ENCODE peak calls at places on chromosomes 13 and 19, in six cellular contexts. One of them, this sample, is unnamed.

GRCh38 chr19:12544401-12544876 is 6.8 kb downstream of the ZNF564 start:
- DNase-seq in natural killer cell treated with Interleukin-12 subunit alpha and Interleukin-12 subunit beta and Interleukin-15 and Interleukin-18, amount 100 ng/mL, for 72 hours: no peak
- DNase-seq in memory B cell: no peak
- DNase-seq in AG09319: no peak
- DNase-seq in uterus: no peak
- DNase-seq in NCI-H1436 treated with DMSO at 0.1 percent for 48 hours: no peak
- DNase-seq in this sample: no peak

GRCh38 chr19:1914826-1915341 is 9.7 kb downstream of the ADAT3 start:
- DNase-seq in natural killer cell treated with Interleukin-12 subunit alpha and Interleukin-12 subunit beta and Interleukin-15 and Interleukin-18, amount 100 ng/mL, for 72 hours: no peak
- DNase-seq in AG09319: no peak
- DNase-seq in uterus: no peak
- DNase-seq in NCI-H1436 treated with DMSO at 0.1 percent for 48 hours: no peak
- DNase-seq in memory B cell: no peak
- DNase-seq in this sample: no peak

GRCh38 chr13:30735025-30735967 is at the start of gene ALOX5AP:
- DNase-seq in uterus: no peak
- DNase-seq in NCI-H1436 treated with DMSO at 0.1 percent for 48 hours: no peak
- DNase-seq in natural killer cell treated with Interleukin-12 subunit alpha and Interleukin-12 subunit beta and Interleukin-15 and Interleukin-18, amount 100 ng/mL, for 72 hours: no peak
- DNase-seq in AG09319: no peak
- DNase-seq in memory B cell: peak
- DNase-seq in this sample: no peak

GRCh38 chr13:112101360-112101930 is 34.5 kb downstream of the SOX1 start:
- DNase-seq in natural killer cell treated with Interleukin-12 subunit alpha and Interleukin-12 subunit beta and Interleukin-15 and Interleukin-18, amount 100 ng/mL, for 72 hours: no peak
- DNase-seq in NCI-H1436 treated with DMSO at 0.1 percent for 48 hours: no peak
- DNase-seq in memory B cell: no peak
- DNase-seq in uterus: no peak
- DNase-seq in AG09319: no peak
- DNase-seq in this sample: no peak

GRCh38 chr19:45954132-45954531 is 19.5 kb downstream of the NOVA2 start:
- DNase-seq in natural killer cell treated with Interleukin-12 subunit alpha and Interleukin-12 subunit beta and Interleukin-15 and Interleukin-18, amount 100 ng/mL, for 72 hours: no peak
- DNase-seq in uterus: no peak
- DNase-seq in memory B cell: no peak
- DNase-seq in NCI-H1436 treated with DMSO at 0.1 percent for 48 hours: no peak
- DNase-seq in AG09319: no peak
- DNase-seq in this sample: no peak

GRCh38 chr13:113918981-113919646 is 54.8 kb downstream of the C13orf46 start:
- DNase-seq in natural killer cell treated with Interleukin-12 subunit alpha and Interleukin-12 subunit beta and Interleukin-15 and Interleukin-18, amount 100 ng/mL, for 72 hours: no peak
- DNase-seq in memory B cell: no peak
- DNase-seq in AG09319: no peak
- DNase-seq in NCI-H1436 treated with DMSO at 0.1 percent for 48 hours: no peak
- DNase-seq in uterus: no peak
- DNase-seq in this sample: no peak

GRCh38 chr19:11722414-11722813 is 16.3 kb downstream of the ZNF823 start:
- DNase-seq in natural killer cell treated with Interleukin-12 subunit alpha and Interleukin-12 subunit beta and Interleukin-15 and Interleukin-18, amount 100 ng/mL, for 72 hours: no peak
- DNase-seq in uterus: no peak
- DNase-seq in NCI-H1436 treated with DMSO at 0.1 percent for 48 hours: no peak
- DNase-seq in AG09319: no peak
- DNase-seq in memory B cell: no peak
- DNase-seq in this sample: no peak

GRCh38 chr19:1172353-1173159 is 1.5 kb downstream of the SBNO2 start:
- DNase-seq in uterus: peak
- DNase-seq in natural killer cell treated with Interleukin-12 subunit alpha and Interleukin-12 subunit beta and Interleukin-15 and Interleukin-18, amount 100 ng/mL, for 72 hours: no peak
- DNase-seq in memory B cell: no peak
- DNase-seq in NCI-H1436 treated with DMSO at 0.1 percent for 48 hours: no peak
- DNase-seq in AG09319: no peak
- DNase-seq in this sample: peak

GRCh38 chr19:31718898-31719297 is 369.7 kb upstream of the TSHZ3 start:
- DNase-seq in natural killer cell treated with Interleukin-12 subunit alpha and Interleukin-12 subunit beta and Interleukin-15 and Interleukin-18, amount 100 ng/mL, for 72 hours: no peak
- DNase-seq in AG09319: no peak
- DNase-seq in memory B cell: no peak
- DNase-seq in NCI-H1436 treated with DMSO at 0.1 percent for 48 hours: no peak
- DNase-seq in uterus: no peak
- DNase-seq in this sample: no peak

GRCh38 chr13:98370806-98371553 is 193.9 kb upstream of the RNF113B start:
- DNase-seq in AG09319: peak
- DNase-seq in natural killer cell treated with Interleukin-12 subunit alpha and Interleukin-12 subunit beta and Interleukin-15 and Interleukin-18, amount 100 ng/mL, for 72 hours: no peak
- DNase-seq in memory B cell: no peak
- DNase-seq in NCI-H1436 treated with DMSO at 0.1 percent for 48 hours: no peak
- DNase-seq in uterus: peak
- DNase-seq in this sample: peak

GRCh38 chr19:46251415-46251814 is 21.9 kb downstream of the IGFL1 start:
- DNase-seq in natural killer cell treated with Interleukin-12 subunit alpha and Interleukin-12 subunit beta and Interleukin-15 and Interleukin-18, amount 100 ng/mL, for 72 hours: no peak
- DNase-seq in NCI-H1436 treated with DMSO at 0.1 percent for 48 hours: no peak
- DNase-seq in AG09319: no peak
- DNase-seq in memory B cell: no peak
- DNase-seq in uterus: no peak
- DNase-seq in this sample: no peak

GRCh38 chr13:51246411-51247298 is 24.5 kb downstream of the FAM124A start:
- DNase-seq in NCI-H1436 treated with DMSO at 0.1 percent for 48 hours: no peak
- DNase-seq in uterus: no peak
- DNase-seq in AG09319: no peak
- DNase-seq in natural killer cell treated with Interleukin-12 subunit alpha and Interleukin-12 subunit beta and Interleukin-15 and Interleukin-18, amount 100 ng/mL, for 72 hours: no peak
- DNase-seq in memory B cell: no peak
- DNase-seq in this sample: peak

GRCh38 chr19:44648536-44649370 is 5.0 kb downstream of the PVR start:
- DNase-seq in NCI-H1436 treated with DMSO at 0.1 percent for 48 hours: no peak
- DNase-seq in AG09319: peak
- DNase-seq in uterus: no peak
- DNase-seq in memory B cell: no peak
- DNase-seq in natural killer cell treated with Interleukin-12 subunit alpha and Interleukin-12 subunit beta and Interleukin-15 and Interleukin-18, amount 100 ng/mL, for 72 hours: no peak
- DNase-seq in this sample: no peak

GRCh38 chr19:39177110-39177699 is 19.6 kb upstream of the NCCRP1 start:
- DNase-seq in natural killer cell treated with Interleukin-12 subunit alpha and Interleukin-12 subunit beta and Interleukin-15 and Interleukin-18, amount 100 ng/mL, for 72 hours: no peak
- DNase-seq in uterus: no peak
- DNase-seq in memory B cell: no peak
- DNase-seq in NCI-H1436 treated with DMSO at 0.1 percent for 48 hours: no peak
- DNase-seq in AG09319: no peak
- DNase-seq in this sample: no peak

GRCh38 chr19:19538077-19538764 is at the start of gene CILP2:
- DNase-seq in uterus: no peak
- DNase-seq in memory B cell: peak
- DNase-seq in NCI-H1436 treated with DMSO at 0.1 percent for 48 hours: no peak
- DNase-seq in AG09319: no peak
- DNase-seq in natural killer cell treated with Interleukin-12 subunit alpha and Interleukin-12 subunit beta and Interleukin-15 and Interleukin-18, amount 100 ng/mL, for 72 hours: no peak
- DNase-seq in this sample: peak

GRCh38 chr13:46571189-46571901 is 18.4 kb downstream of the LRCH1 start:
- DNase-seq in natural killer cell treated with Interleukin-12 subunit alpha and Interleukin-12 subunit beta and Interleukin-15 and Interleukin-18, amount 100 ng/mL, for 72 hours: no peak
- DNase-seq in NCI-H1436 treated with DMSO at 0.1 percent for 48 hours: no peak
- DNase-seq in uterus: no peak
- DNase-seq in AG09319: no peak
- DNase-seq in memory B cell: no peak
- DNase-seq in this sample: no peak

GRCh38 chr13:32261567-32261966 is 53.6 kb downstream of the ZAR1L start:
- DNase-seq in memory B cell: no peak
- DNase-seq in uterus: peak
- DNase-seq in AG09319: no peak
- DNase-seq in natural killer cell treated with Interleukin-12 subunit alpha and Interleukin-12 subunit beta and Interleukin-15 and Interleukin-18, amount 100 ng/mL, for 72 hours: no peak
- DNase-seq in NCI-H1436 treated with DMSO at 0.1 percent for 48 hours: no peak
- DNase-seq in this sample: peak

GRCh38 chr19:38781058-38781457 is 7.7 kb upstream of the LGALS7 start:
- DNase-seq in memory B cell: no peak
- DNase-seq in NCI-H1436 treated with DMSO at 0.1 percent for 48 hours: no peak
- DNase-seq in natural killer cell treated with Interleukin-12 subunit alpha and Interleukin-12 subunit beta and Interleukin-15 and Interleukin-18, amount 100 ng/mL, for 72 hours: no peak
- DNase-seq in AG09319: no peak
- DNase-seq in uterus: no peak
- DNase-seq in this sample: no peak

GRCh38 chr19:47679251-47679900 is 33.8 kb upstream of the EHD2 start:
- DNase-seq in NCI-H1436 treated with DMSO at 0.1 percent for 48 hours: no peak
- DNase-seq in memory B cell: no peak
- DNase-seq in AG09319: no peak
- DNase-seq in uterus: no peak
- DNase-seq in natural killer cell treated with Interleukin-12 subunit alpha and Interleukin-12 subunit beta and Interleukin-15 and Interleukin-18, amount 100 ng/mL, for 72 hours: no peak
- DNase-seq in this sample: no peak

GRCh38 chr13:30847697-30848307 is 58.3 kb upstream of the MEDAG start:
- DNase-seq in uterus: peak
- DNase-seq in NCI-H1436 treated with DMSO at 0.1 percent for 48 hours: no peak
- DNase-seq in memory B cell: no peak
- DNase-seq in natural killer cell treated with Interleukin-12 subunit alpha and Interleukin-12 subunit beta and Interleukin-15 and Interleukin-18, amount 100 ng/mL, for 72 hours: no peak
- DNase-seq in AG09319: peak
- DNase-seq in this sample: no peak

GRCh38 chr19:33508941-33509614 is 12.5 kb downstream of the PEPD start:
- DNase-seq in natural killer cell treated with Interleukin-12 subunit alpha and Interleukin-12 subunit beta and Interleukin-15 and Interleukin-18, amount 100 ng/mL, for 72 hours: no peak
- DNase-seq in AG09319: no peak
- DNase-seq in NCI-H1436 treated with DMSO at 0.1 percent for 48 hours: no peak
- DNase-seq in uterus: no peak
- DNase-seq in memory B cell: no peak
- DNase-seq in this sample: no peak

GRCh38 chr13:51801631-51802099 is 2.3 kb downstream of the DHRS12 start:
- DNase-seq in uterus: peak
- DNase-seq in NCI-H1436 treated with DMSO at 0.1 percent for 48 hours: no peak
- DNase-seq in AG09319: no peak
- DNase-seq in memory B cell: no peak
- DNase-seq in natural killer cell treated with Interleukin-12 subunit alpha and Interleukin-12 subunit beta and Interleukin-15 and Interleukin-18, amount 100 ng/mL, for 72 hours: no peak
- DNase-seq in this sample: peak

GRCh38 chr19:36140289-36141038 is 598 bp downstream of the CAPNS1 start:
- DNase-seq in natural killer cell treated with Interleukin-12 subunit alpha and Interleukin-12 subunit beta and Interleukin-15 and Interleukin-18, amount 100 ng/mL, for 72 hours: no peak
- DNase-seq in uterus: peak
- DNase-seq in memory B cell: peak
- DNase-seq in AG09319: no peak
- DNase-seq in NCI-H1436 treated with DMSO at 0.1 percent for 48 hours: no peak
- DNase-seq in this sample: peak

GRCh38 chr13:44744880-44745633 is 168.9 kb upstream of the TSC22D1 start:
- DNase-seq in natural killer cell treated with Interleukin-12 subunit alpha and Interleukin-12 subunit beta and Interleukin-15 and Interleukin-18, amount 100 ng/mL, for 72 hours: no peak
- DNase-seq in AG09319: no peak
- DNase-seq in memory B cell: no peak
- DNase-seq in uterus: no peak
- DNase-seq in NCI-H1436 treated with DMSO at 0.1 percent for 48 hours: no peak
- DNase-seq in this sample: no peak

GRCh38 chr13:42474954-42475353 is 99.0 kb upstream of the TNFSF11 start:
- DNase-seq in AG09319: no peak
- DNase-seq in NCI-H1436 treated with DMSO at 0.1 percent for 48 hours: no peak
- DNase-seq in natural killer cell treated with Interleukin-12 subunit alpha and Interleukin-12 subunit beta and Interleukin-15 and Interleukin-18, amount 100 ng/mL, for 72 hours: no peak
- DNase-seq in uterus: no peak
- DNase-seq in memory B cell: no peak
- DNase-seq in this sample: no peak

GRCh38 chr19:32717496-32717895 is 2.1 kb upstream of the TDRD12 start:
- DNase-seq in uterus: no peak
- DNase-seq in NCI-H1436 treated with DMSO at 0.1 percent for 48 hours: no peak
- DNase-seq in natural killer cell treated with Interleukin-12 subunit alpha and Interleukin-12 subunit beta and Interleukin-15 and Interleukin-18, amount 100 ng/mL, for 72 hours: no peak
- DNase-seq in memory B cell: no peak
- DNase-seq in AG09319: no peak
- DNase-seq in this sample: no peak

GRCh38 chr19:6753178-6754031 is 13.8 kb downstream of the SH2D3A start:
- DNase-seq in memory B cell: peak
- DNase-seq in natural killer cell treated with Interleukin-12 subunit alpha and Interleukin-12 subunit beta and Interleukin-15 and Interleukin-18, amount 100 ng/mL, for 72 hours: peak
- DNase-seq in AG09319: no peak
- DNase-seq in uterus: peak
- DNase-seq in NCI-H1436 treated with DMSO at 0.1 percent for 48 hours: no peak
- DNase-seq in this sample: peak

GRCh38 chr13:100510208-100510997 is 78.2 kb downstream of the GGACT start:
- DNase-seq in NCI-H1436 treated with DMSO at 0.1 percent for 48 hours: peak
- DNase-seq in memory B cell: no peak
- DNase-seq in uterus: no peak
- DNase-seq in natural killer cell treated with Interleukin-12 subunit alpha and Interleukin-12 subunit beta and Interleukin-15 and Interleukin-18, amount 100 ng/mL, for 72 hours: no peak
- DNase-seq in AG09319: no peak
- DNase-seq in this sample: no peak

GRCh38 chr19:1754651-1755466 is 1.6 kb downstream of the ONECUT3 start:
- DNase-seq in memory B cell: no peak
- DNase-seq in NCI-H1436 treated with DMSO at 0.1 percent for 48 hours: no peak
- DNase-seq in uterus: no peak
- DNase-seq in natural killer cell treated with Interleukin-12 subunit alpha and Interleukin-12 subunit beta and Interleukin-15 and Interleukin-18, amount 100 ng/mL, for 72 hours: peak
- DNase-seq in AG09319: no peak
- DNase-seq in this sample: no peak

GRCh38 chr13:24671367-24672117 is 8.7 kb upstream of the ATP12A start:
- DNase-seq in memory B cell: no peak
- DNase-seq in NCI-H1436 treated with DMSO at 0.1 percent for 48 hours: no peak
- DNase-seq in natural killer cell treated with Interleukin-12 subunit alpha and Interleukin-12 subunit beta and Interleukin-15 and Interleukin-18, amount 100 ng/mL, for 72 hours: no peak
- DNase-seq in AG09319: peak
- DNase-seq in uterus: peak
- DNase-seq in this sample: no peak

GRCh38 chr19:47145639-47146486 is 15.2 kb downstream of the SAE1 start:
- DNase-seq in uterus: no peak
- DNase-seq in natural killer cell treated with Interleukin-12 subunit alpha and Interleukin-12 subunit beta and Interleukin-15 and Interleukin-18, amount 100 ng/mL, for 72 hours: no peak
- DNase-seq in memory B cell: no peak
- DNase-seq in AG09319: no peak
- DNase-seq in NCI-H1436 treated with DMSO at 0.1 percent for 48 hours: no peak
- DNase-seq in this sample: no peak

GRCh38 chr13:41505209-41505835 is 48.0 kb downstream of the RGCC start:
- DNase-seq in AG09319: peak
- DNase-seq in natural killer cell treated with Interleukin-12 subunit alpha and Interleukin-12 subunit beta and Interleukin-15 and Interleukin-18, amount 100 ng/mL, for 72 hours: no peak
- DNase-seq in NCI-H1436 treated with DMSO at 0.1 percent for 48 hours: no peak
- DNase-seq in memory B cell: no peak
- DNase-seq in uterus: no peak
- DNase-seq in this sample: no peak

GRCh38 chr19:28607066-28607583 is 605.8 kb downstream of the UQCRFS1 start:
- DNase-seq in AG09319: no peak
- DNase-seq in natural killer cell treated with Interleukin-12 subunit alpha and Interleukin-12 subunit beta and Interleukin-15 and Interleukin-18, amount 100 ng/mL, for 72 hours: no peak
- DNase-seq in uterus: no peak
- DNase-seq in memory B cell: no peak
- DNase-seq in NCI-H1436 treated with DMSO at 0.1 percent for 48 hours: no peak
- DNase-seq in this sample: no peak

GRCh38 chr13:31797154-31797775 is 57.9 kb downstream of the RXFP2 start:
- DNase-seq in NCI-H1436 treated with DMSO at 0.1 percent for 48 hours: no peak
- DNase-seq in natural killer cell treated with Interleukin-12 subunit alpha and Interleukin-12 subunit beta and Interleukin-15 and Interleukin-18, amount 100 ng/mL, for 72 hours: no peak
- DNase-seq in AG09319: no peak
- DNase-seq in uterus: no peak
- DNase-seq in memory B cell: no peak
- DNase-seq in this sample: no peak

GRCh38 chr19:3440082-3440481 is 40.2 kb downstream of the SMIM24 start:
- DNase-seq in AG09319: no peak
- DNase-seq in memory B cell: peak
- DNase-seq in NCI-H1436 treated with DMSO at 0.1 percent for 48 hours: no peak
- DNase-seq in uterus: no peak
- DNase-seq in natural killer cell treated with Interleukin-12 subunit alpha and Interleukin-12 subunit beta and Interleukin-15 and Interleukin-18, amount 100 ng/mL, for 72 hours: peak
- DNase-seq in this sample: peak

GRCh38 chr13:51585696-51586095 is 1.4 kb downstream of the WDFY2 start:
- DNase-seq in uterus: no peak
- DNase-seq in memory B cell: no peak
- DNase-seq in natural killer cell treated with Interleukin-12 subunit alpha and Interleukin-12 subunit beta and Interleukin-15 and Interleukin-18, amount 100 ng/mL, for 72 hours: no peak
- DNase-seq in NCI-H1436 treated with DMSO at 0.1 percent for 48 hours: no peak
- DNase-seq in AG09319: no peak
- DNase-seq in this sample: no peak

GRCh38 chr13:45370922-45371406 is 30.0 kb upstream of the TPT1 start:
- DNase-seq in uterus: peak
- DNase-seq in memory B cell: peak
- DNase-seq in NCI-H1436 treated with DMSO at 0.1 percent for 48 hours: no peak
- DNase-seq in AG09319: peak
- DNase-seq in natural killer cell treated with Interleukin-12 subunit alpha and Interleukin-12 subunit beta and Interleukin-15 and Interleukin-18, amount 100 ng/mL, for 72 hours: no peak
- DNase-seq in this sample: peak

GRCh38 chr13:112959206-112959605 is 9.8 kb upstream of the MCF2L start:
- DNase-seq in NCI-H1436 treated with DMSO at 0.1 percent for 48 hours: no peak
- DNase-seq in memory B cell: no peak
- DNase-seq in AG09319: no peak
- DNase-seq in uterus: peak
- DNase-seq in natural killer cell treated with Interleukin-12 subunit alpha and Interleukin-12 subunit beta and Interleukin-15 and Interleukin-18, amount 100 ng/mL, for 72 hours: no peak
- DNase-seq in this sample: no peak